ENCODE peak calls at places on chromosomes 5 and 9, in five cellular contexts. H is H9; M is activated CD4-positive, alpha-beta T cell treated with anti-CD3 and anti-CD28 coated beads, Interleukin-2, amount 10 ng/mL, durations not matched to agents 7 days and 5 days; F is ACHN; Y is activated naive CD8-positive, alpha-beta T cell treated with anti-CD3 and anti-CD28 coated beads for 36 hours. X is an unnamed sample.

GRCh38 chr9:120931278-120932085 is 4.9 kb upstream of the TRAF1 start:
- DNase-seq in H (no peak), M (peak), F (peak), Y (peak), X (peak)

GRCh38 chr9:37172511-37172910 is 52.1 kb downstream of the ZCCHC7 start:
- DNase-seq in H (no peak), M (no peak), F (no peak), Y (no peak), X (no peak)

GRCh38 chr5:44952376-44952775 is 143.6 kb downstream of the MRPS30 start:
- DNase-seq in H (no peak), M (no peak), F (peak), Y (no peak), X (no peak)

GRCh38 chr9:107711528-107711927 is 222.0 kb upstream of the KLF4 start:
- DNase-seq in H (no peak), M (no peak), F (peak), Y (no peak), X (no peak)

GRCh38 chr9:20513126-20513913 is 109.0 kb downstream of the MLLT3 start:
- DNase-seq in H (no peak), M (no peak), F (no peak), Y (no peak), X (no peak)

GRCh38 chr5:24832021-24832420 is 187.2 kb upstream of the CDH10 start:
- DNase-seq in H (no peak), M (no peak), F (no peak), Y (no peak), X (no peak)

GRCh38 chr5:138489705-138490104 is 24.4 kb downstream of the EGR1 start:
- DNase-seq in H (no peak), M (no peak), F (no peak), Y (no peak), X (no peak)

GRCh38 chr5:171479776-171480125 is 60.3 kb downstream of the FGF18 start:
- DNase-seq in H (no peak), M (no peak), F (no peak), Y (no peak), X (no peak)

GRCh38 chr5:54965806-54966205 is 19.6 kb downstream of the ESM1 start:
- DNase-seq in H (no peak), M (no peak), F (no peak), Y (no peak), X (no peak)

GRCh38 chr5:78472469-78473106 is 112.2 kb downstream of the SCAMP1 start:
- DNase-seq in H (no peak), M (no peak), F (peak), Y (no peak), X (no peak)

X was measured in immature natural killer cell.